ENCODE peak calls at places on chromosome 18, in four cellular contexts. K is stomach, B is hepatocyte, N is right lobe of liver. W is an unnamed sample.
A peak's percentile ranks its signal among the peaks of the same experiment; 100 is the strongest.

GRCh38 chr18:52348209-52348608 is 8.2 kb downstream of the DCC start:
- DNase-seq in K (no peak), B (no peak), N (no peak), W (no peak)

GRCh38 chr18:75507636-75508035 is 80.1 kb upstream of the SMIM21 start:
- DNase-seq in K (no peak), B (no peak), N (no peak), W (no peak)

GRCh38 chr18:58163004-58163590 is 119.1 kb downstream of the NEDD4L start:
- DNase-seq in K (no peak), B (no peak), N (no peak), W (no peak)

GRCh38 chr18:22194151-22194598 is 24.8 kb downstream of the GATA6 start:
- DNase-seq in K (peak; percentile 78), B (peak; percentile 82), N (no peak), W (no peak)

GRCh38 chr18:31760695-31761094 is at the start of gene SLC25A52:
- DNase-seq in K (no peak), B (no peak), N (no peak), W (no peak)

GRCh38 chr18:36485772-36486171 is 188.3 kb downstream of the FHOD3 start:
- DNase-seq in K (no peak), B (no peak), N (no peak), W (no peak)

GRCh38 chr18:31680836-31681568 is 3.4 kb downstream of the B4GALT6 start:
- DNase-seq in K (no peak), B (peak; percentile 43), N (no peak), W (no peak)

GRCh38 chr18:48806551-48807261 is 144.1 kb downstream of the SMAD7 start:
- DNase-seq in K (peak; percentile 13), B (no peak), N (peak; percentile 40), W (peak; percentile 68)

GRCh38 chr18:2442726-2443275 is 128.5 kb downstream of the METTL4 start:
- DNase-seq in K (no peak), B (peak; percentile 4), N (no peak), W (no peak)

GRCh38 chr18:42334931-42335330 is 379.9 kb downstream of the PIK3C3 start:
- DNase-seq in K (no peak), B (no peak), N (no peak), W (no peak)

GRCh38 chr18:45650321-45650720 is 35.0 kb downstream of the SLC14A2 start:
- DNase-seq in K (no peak), B (no peak), N (no peak), W (no peak)

GRCh38 chr18:48982269-48982668 is 31.5 kb upstream of the SMAD7 start:
- DNase-seq in K (no peak), B (no peak), N (no peak), W (no peak)

GRCh38 chr18:59423251-59423650 is 64.2 kb upstream of the LMAN1 start:
- DNase-seq in K (no peak), B (no peak), N (no peak), W (no peak)

GRCh38 chr18:23684515-23685197 is 4.6 kb upstream of the LAMA3 start:
- DNase-seq in K (no peak), B (no peak), N (no peak), W (no peak)

DNA sequence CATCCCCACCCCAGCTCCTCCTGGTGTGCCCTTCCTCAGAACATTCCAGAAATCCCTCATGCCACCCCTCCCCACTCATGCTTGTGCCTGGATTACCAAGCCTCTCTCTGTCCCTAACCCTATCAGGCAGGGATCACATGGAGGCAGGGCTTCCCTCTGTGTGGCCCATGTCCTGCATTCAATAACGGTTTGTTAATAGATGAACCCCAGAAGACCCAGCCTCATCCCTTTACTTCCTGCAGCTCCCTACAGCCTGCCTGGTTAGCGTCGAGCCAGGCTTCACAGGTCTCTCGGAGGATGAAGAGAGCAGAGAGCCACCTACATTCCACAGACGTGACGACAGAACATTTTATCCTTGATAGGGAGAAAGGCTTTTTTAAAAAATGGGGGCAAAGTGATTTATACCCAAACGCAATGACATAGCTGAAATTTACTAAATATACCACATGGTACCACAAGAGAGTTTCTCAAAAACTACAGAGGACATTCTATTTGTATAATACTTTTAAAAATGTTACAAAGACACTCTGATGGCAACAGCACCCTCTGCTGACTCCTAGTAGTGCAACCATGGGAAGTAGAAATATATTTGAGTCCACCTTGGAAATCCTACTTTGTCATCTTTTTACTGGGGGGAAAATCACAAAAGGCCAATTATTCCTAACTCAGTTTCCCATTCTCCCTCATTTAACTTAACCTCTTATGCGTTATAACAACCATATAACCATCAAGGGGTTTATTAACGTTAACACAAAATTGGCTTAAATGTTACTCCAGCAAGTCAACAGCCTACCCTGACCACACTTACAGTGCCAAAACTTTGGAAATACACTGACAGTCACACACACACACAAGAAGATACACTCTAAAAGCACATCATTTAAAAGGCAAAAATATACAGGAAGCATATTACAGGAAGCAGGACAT is 30.7 kb downstream of the FBXO15 start:
- DNase-seq in K (no peak), B (peak; percentile 58), N (no peak), W (no peak)
- TF ChIP-seq CTCF in K (no peak), B (peak; percentile 89), N (peak; percentile 53), W (peak; percentile 83)

GRCh38 chr18:9708882-9709877 is 1.1 kb downstream of the RAB31 start:
- DNase-seq in K (no peak), B (peak; percentile 19), N (peak; percentile 50), W (no peak)

GRCh38 chr18:9707381-9708056 is 582 bp upstream of the RAB31 start:
- DNase-seq in K (no peak), B (no peak), N (peak; percentile 40), W (no peak)

GRCh38 chr18:9706081-9706935 is 1.8 kb upstream of the RAB31 start:
- DNase-seq in K (no peak), B (no peak), N (peak; percentile 34), W (no peak)

GRCh38 chr18:9710037-9710436 is 1.9 kb downstream of the RAB31 start:
- DNase-seq in K (no peak), B (no peak), N (peak; percentile 28), W (no peak)

GRCh38 chr18:9708057-9708881 is at the start of gene RAB31:
- DNase-seq in K (peak; percentile 64), B (peak; percentile 91), N (peak; percentile 68), W (no peak)
- TF ChIP-seq CTCF in K (no peak), B (no peak), N (no peak), W (peak; percentile 31)

DNA sequence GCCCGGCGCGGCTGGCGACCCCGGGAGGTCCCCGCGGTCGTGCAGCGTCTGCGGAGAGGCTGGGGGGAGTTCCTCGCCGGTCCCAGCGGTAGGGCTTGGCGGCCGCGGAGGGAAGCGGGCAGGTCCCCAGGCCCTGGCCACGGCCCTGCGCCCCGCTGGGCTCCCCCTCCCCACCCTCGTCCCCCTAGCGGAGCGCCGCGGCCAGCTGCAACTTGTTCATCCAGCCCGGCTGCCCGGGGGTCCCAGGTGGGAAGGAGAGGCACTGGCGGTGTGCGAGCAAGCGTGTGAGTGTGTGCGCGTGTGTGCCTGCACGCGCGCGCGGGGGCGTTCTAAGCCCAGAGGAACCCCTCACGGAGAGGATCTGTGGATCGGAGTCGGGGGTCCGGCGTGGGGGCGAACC is 1.3 kb downstream of the PTPRM start:
- DNase-seq in K (peak; percentile 28), B (peak; percentile 66), N (peak; percentile 58), W (peak; percentile 89)
- TF ChIP-seq CTCF in K (no peak), B (peak; percentile 44), N (no peak), W (peak; percentile 73)

DNA sequence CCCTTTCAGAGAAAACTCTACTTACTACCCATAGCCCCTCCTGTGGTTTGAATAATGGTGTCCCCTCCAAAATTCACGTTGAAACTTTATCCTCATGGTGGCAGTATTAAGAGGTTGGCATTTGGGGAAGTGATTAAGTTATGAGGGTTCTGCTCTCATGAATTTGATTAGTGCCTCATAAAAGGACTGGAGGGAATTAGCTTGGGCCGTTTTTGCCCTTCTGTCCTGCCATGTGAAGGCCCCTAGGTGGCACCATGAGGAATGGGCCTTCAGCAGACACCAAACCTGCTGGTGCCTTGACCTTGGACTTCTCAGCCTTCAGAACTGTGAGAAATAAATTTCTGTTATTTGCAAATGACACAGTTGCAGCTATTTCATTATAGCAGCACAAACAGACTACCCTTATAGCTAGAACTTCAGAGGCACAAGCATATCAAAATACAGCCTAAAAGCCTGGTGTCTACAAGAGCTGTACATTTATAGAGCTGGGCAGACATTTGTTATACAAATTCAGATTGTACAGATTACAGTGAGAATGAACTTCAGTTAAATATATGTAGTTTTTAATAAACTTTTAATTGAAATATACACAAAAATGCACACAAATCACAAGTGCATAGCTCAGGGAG is 2.6 kb upstream of the PTPN2 start:
- DNase-seq in K (no peak), B (no peak), N (no peak), W (no peak)
- TF ChIP-seq CTCF in K (no peak), B (no peak), N (peak; percentile 34), W (peak; percentile 69)

GRCh38 chr18:61290616-61291015 is 42.6 kb upstream of the CDH20 start:
- DNase-seq in K (no peak), B (no peak), N (no peak), W (no peak)
- TF ChIP-seq CTCF in K (no peak), B (no peak), N (no peak), W (no peak)

GRCh38 chr18:51168031-51168742 is 29.3 kb downstream of the MEX3C start:
- DNase-seq in K (no peak), B (no peak), N (no peak), W (no peak)
- TF ChIP-seq CTCF in K (no peak), B (no peak), N (no peak), W (no peak)

GRCh38 chr18:50401888-50402287 is 27.0 kb downstream of the SKA1 start:
- DNase-seq in K (peak; percentile 76), B (peak; percentile 86), N (peak; percentile 68), W (no peak)
- TF ChIP-seq CTCF in K (no peak), B (no peak), N (no peak), W (no peak)

GRCh38 chr18:3773303-3773702 is 323.3 kb downstream of the TGIF1 start:
- DNase-seq in K (no peak), B (no peak), N (no peak), W (no peak)
- TF ChIP-seq CTCF in K (no peak), B (peak; percentile 18), N (peak; percentile 23), W (no peak)

W was measured in chondrocyte.